ENCODE peak calls at places on chromosome 20, in eight cellular contexts. V, L, M, N, K, U, P and C are unnamed samples.

GRCh38 chr20:13852321-13852720 is 67.5 kb downstream of the NDUFAF5 start:
- DNase-seq in V (no peak), N (no peak), K (no peak), U (no peak), M (no peak), P (no peak), L (no peak), C (no peak)

GRCh38 chr20:33684533-33685327 is 1.5 kb downstream of the E2F1 start:
- DNase-seq in M (no peak), P (peak; percentile 76), L (no peak), K (no peak), U (peak; percentile 65), N (no peak), V (no peak), C (no peak)

GRCh38 chr20:48523191-48523757 is 304.5 kb downstream of the PREX1 start:
- DNase-seq in V (peak; percentile 52), N (peak; percentile 10), U (peak; percentile 90), K (no peak), M (peak; percentile 82), L (no peak), P (peak; percentile 25), C (peak; percentile 10)

GRCh38 chr20:62308102-62308822 is 5.5 kb downstream of the ADRM1 start:
- DNase-seq in K (no peak), N (no peak), P (no peak), L (no peak), V (peak; percentile 51), M (no peak), U (no peak), C (no peak)

GRCh38 chr20:43386878-43387277 is 70.8 kb upstream of the SRSF6 start:
- DNase-seq in K (no peak), U (no peak), M (no peak), L (no peak), N (no peak), V (no peak), P (no peak), C (no peak)

GRCh38 chr20:46206025-46206424 is 87.9 kb downstream of the CD40 start:
- DNase-seq in M (no peak), L (peak; percentile 35), N (no peak), P (no peak), U (no peak), V (no peak), K (peak; percentile 12), C (peak; percentile 25)

GRCh38 chr20:24895898-24896658 is 53.0 kb upstream of the CST7 start:
- DNase-seq in L (no peak), P (no peak), V (no peak), M (no peak), N (no peak), U (no peak), K (no peak), C (no peak)

GRCh38 chr20:10079964-10080363 is 45.2 kb downstream of the ANKEF1 start:
- DNase-seq in M (no peak), P (no peak), V (peak; percentile 62), K (no peak), L (no peak), N (no peak), U (no peak), C (no peak)

GRCh38 chr20:10508468-10509251 is 73.6 kb downstream of the SLX4IP start:
- DNase-seq in K (no peak), P (peak; percentile 53), M (no peak), V (peak; percentile 29), U (no peak), N (no peak), L (no peak), C (no peak)

GRCh38 chr20:61913423-61914225 is 152.1 kb downstream of the TAF4 start:
- DNase-seq in P (no peak), K (peak; percentile 51), N (no peak), U (no peak), L (no peak), V (no peak), M (no peak), C (no peak)

GRCh38 chr20:45235995-45236394 is 14.8 kb downstream of the SEMG2 start:
- DNase-seq in N (no peak), M (no peak), V (no peak), L (peak; percentile 23), U (peak; percentile 79), P (no peak), K (no peak), C (no peak)

GRCh38 chr20:36546111-36546736 is 4.9 kb downstream of the MYL9 start:
- DNase-seq in P (no peak), N (no peak), V (no peak), L (no peak), K (no peak), M (no peak), U (no peak), C (no peak)

GRCh38 chr20:36542019-36542488 is 735 bp downstream of the MYL9 start:
- DNase-seq in K (no peak), M (peak; percentile 46), V (peak; percentile 39), N (peak; percentile 33), U (peak; percentile 78), L (peak; percentile 76), P (peak; percentile 55), C (no peak)

GRCh38 chr20:36543187-36544133 is 2.1 kb downstream of the MYL9 start:
- DNase-seq in V (no peak), K (no peak), U (no peak), M (no peak), N (no peak), L (no peak), P (no peak), C (no peak)

GRCh38 chr20:36542516-36543186 is 1.3 kb downstream of the MYL9 start:
- DNase-seq in P (no peak), K (no peak), V (no peak), M (no peak), U (no peak), L (no peak), N (no peak), C (no peak)

DNA sequence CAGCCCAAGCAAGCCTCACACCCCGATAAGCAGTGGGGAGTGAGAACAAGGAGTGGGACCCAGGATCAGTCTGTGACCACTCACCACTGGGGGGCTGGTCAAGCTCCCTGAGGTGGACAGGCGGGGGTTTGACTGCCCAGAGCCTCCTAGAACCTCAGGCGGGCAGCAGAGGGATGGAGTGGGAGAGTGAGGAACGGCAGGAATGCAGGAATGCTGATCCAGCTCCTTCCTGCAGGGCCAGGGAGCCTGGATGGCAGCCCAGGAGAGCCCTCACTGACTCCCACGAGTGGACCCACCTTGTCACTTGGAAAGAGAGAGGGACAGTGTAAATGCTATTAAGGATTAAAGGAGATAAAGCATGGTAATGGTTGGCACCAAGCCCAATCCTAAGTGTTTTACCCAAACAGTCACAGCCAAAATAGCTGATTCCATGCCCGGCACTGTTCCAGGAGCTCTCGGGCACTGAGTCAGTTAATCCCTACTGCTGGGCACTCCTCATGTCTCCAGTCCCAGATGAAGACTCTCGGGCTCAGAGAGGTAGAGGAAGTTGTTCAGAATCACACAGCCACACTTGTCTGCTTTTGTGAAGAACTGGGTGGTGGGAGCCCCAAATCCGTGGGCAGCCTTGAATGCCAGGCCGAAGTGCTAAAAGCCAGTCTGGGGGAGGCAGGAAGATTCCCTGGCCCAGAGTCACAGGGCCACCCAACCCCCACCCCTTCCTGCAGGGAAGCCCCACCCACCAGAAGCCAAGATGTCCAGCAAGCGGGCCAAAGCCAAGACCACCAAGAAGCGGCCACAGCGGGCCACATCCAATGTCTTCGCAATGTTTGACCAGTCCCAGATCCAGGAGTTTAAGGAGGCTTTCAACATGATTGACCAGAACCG is 3.1 kb downstream of the MYL9 start:
- DNase-seq in L (no peak), N (no peak), M (no peak), U (no peak), K (no peak), V (no peak), P (no peak), C (no peak)
- TF ChIP-seq REST in L (no peak), N (no peak), M (no peak), U (no peak), K (no peak), V (no peak), P (no peak), C (no peak)

GRCh38 chr20:19758888-19759331 is 852 bp downstream of the RIN2 start:
- DNase-seq in N (no peak), K (no peak), M (peak; percentile 74), V (peak; percentile 56), U (peak; percentile 79), L (no peak), P (peak; percentile 65), C (no peak)
- H3K4me3 ChIP-seq in N (no peak overlapping the region), K (no peak overlapping the region), M (peak overlapping the region; percentile 70), V (peak overlapping the region; percentile 72), U (peak overlapping the region; percentile 98), L (no peak overlapping the region), P (peak overlapping the region; percentile 84), C (peak overlapping the region; percentile 88)

DNA sequence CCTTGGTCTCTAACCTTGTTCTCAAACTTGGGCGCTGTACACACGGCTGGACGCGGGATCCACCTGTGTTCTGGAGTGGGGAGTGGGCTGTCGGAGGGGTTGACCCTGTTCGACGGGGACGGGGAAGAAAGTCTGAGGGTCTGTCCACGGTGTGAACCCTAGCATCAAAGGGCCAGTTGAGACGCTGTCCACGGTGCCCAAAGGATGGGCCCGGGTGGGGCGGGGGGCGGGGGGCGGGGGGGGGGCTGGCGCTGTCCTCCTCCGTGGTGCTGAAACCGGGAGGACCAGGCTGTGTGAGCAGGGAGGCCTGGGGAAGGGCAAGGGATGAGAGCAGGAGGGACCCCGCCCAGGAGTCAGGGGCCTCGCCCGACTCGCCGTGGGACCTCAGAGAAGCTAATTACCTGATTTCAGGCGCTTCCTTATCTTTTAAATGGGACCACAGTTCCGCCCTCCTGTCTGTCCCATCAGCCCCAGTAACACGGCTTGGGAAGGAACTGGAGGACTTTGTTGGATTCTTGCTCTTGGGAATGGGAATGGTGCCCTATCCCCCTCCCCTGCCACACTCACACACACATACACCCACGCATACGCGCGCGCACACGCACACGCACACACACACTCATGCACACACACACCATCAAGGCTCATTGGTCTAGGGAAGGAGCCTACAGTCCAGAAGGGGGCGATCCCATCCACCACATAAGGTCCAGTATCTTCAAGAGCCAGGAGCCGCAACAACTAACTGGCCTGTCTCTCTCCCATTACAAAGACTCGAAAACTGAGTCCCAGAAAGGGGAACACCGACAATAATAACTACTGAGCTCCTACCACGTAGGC is 1.0 kb upstream of the VSTM2L start:
- DNase-seq in P (peak; percentile 86), M (peak; percentile 61), K (no peak), L (peak; percentile 88), U (peak; percentile 82), N (peak; percentile 4), V (peak; percentile 89), C (peak; percentile 63)
- TF ChIP-seq CTCF in P (peak; percentile 63), M (peak; percentile 85), K (peak; percentile 75), L (peak; percentile 67), U (peak; percentile 89), N (peak; percentile 5), V (peak; percentile 62), C (peak; percentile 78)

DNA sequence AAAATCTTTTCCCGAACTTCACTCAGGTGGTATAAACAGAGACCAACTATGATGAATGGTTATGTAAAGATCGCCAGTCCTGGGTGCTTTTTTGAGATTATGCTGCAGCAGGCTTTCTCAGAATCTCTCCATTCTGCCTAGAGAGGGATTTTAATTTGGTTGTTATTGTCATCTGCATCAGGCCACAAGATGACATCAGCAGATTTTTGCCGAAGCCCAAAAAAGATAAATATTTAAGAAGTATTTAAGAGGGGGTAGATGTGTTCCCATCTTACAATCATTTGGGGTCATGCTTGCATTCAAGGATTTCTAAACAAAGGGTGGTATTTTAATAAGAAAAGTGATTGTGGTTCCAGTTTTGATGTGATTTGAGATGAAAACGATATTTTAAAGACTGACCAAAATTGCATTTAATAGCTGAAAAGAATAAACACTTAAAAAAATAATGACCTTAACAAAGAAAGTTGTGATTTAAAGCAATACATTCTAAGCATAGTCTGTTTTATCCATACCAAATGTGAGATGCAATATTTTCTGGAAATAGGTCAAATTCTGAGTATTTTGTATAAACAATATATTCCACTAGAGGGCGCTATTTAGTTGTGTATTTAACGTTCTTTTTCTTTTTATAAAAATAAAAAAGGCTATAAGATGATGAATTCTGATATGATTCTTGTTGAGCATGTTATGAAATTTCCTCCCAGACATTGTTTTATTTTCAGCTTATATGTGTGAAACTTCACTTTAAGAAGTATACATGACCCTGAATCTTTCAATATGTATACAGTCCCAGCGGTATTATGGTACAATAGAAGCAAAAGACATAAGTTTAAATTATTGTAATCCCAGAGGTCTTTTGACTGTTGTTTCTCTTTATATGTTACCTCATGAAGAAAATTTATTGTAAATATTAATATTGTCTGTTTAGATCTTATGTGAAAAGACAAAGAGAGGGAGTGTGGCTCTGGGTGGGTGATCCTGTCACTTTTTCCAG is 51.0 kb upstream of the ZFP64 start:
- DNase-seq in V (no peak), N (no peak), P (peak; percentile 29), K (no peak), U (peak; percentile 66), L (no peak), M (no peak), C (peak; percentile 1)
- TF ChIP-seq REST in V (no peak), N (no peak), P (no peak), K (no peak), U (no peak), L (no peak), M (no peak), C (no peak)